ENCODE peak calls at places on chromosomes 6 and 20, in five cellular contexts. C is A549, L is K562, R is GM12878, H is HepG2. J is an unnamed sample.

GRCh38 chr6:123777554-123777953 is 26.1 kb upstream of the NKAIN2 start:
- DNase-seq in C (no peak), L (no peak), R (no peak), H (no peak), J (no peak)

GRCh38 chr6:134317471-134318131 is at the start of gene SGK1:
- DNase-seq in C (no peak), L (no peak), R (no peak), H (no peak), J (peak)

GRCh38 chr20:34195355-34195754 is 45.9 kb upstream of the ASIP start:
- DNase-seq in C (no peak), L (no peak), R (no peak), H (no peak), J (no peak)

GRCh38 chr6:3195695-3196497 is 31.6 kb downstream of the TUBB2B start:
- DNase-seq in C (peak), L (peak), R (no peak), H (peak), J (peak)

GRCh38 chr6:136365781-136366354 is 76.2 kb upstream of the BCLAF1 start:
- DNase-seq in C (no peak), L (no peak), R (no peak), H (no peak), J (no peak)

GRCh38 chr6:94988701-94989100 is 588.6 kb upstream of the MANEA start:
- DNase-seq in C (no peak), L (no peak), R (no peak), H (no peak), J (no peak)

GRCh38 chr6:148745926-148746325 is 904 bp upstream of the UST start:
- DNase-seq in C (no peak), L (no peak), R (no peak), H (no peak), J (no peak)

GRCh38 chr6:152698692-152699091 is 995 bp downstream of the MYCT1 start:
- DNase-seq in C (no peak), L (no peak), R (no peak), H (no peak), J (no peak)

GRCh38 chr6:156886409-156886808 is 109.2 kb downstream of the ARID1B start:
- DNase-seq in C (no peak), L (no peak), R (no peak), H (no peak), J (no peak)

GRCh38 chr6:11218827-11219826 is 13.3 kb downstream of the NEDD9 start:
- DNase-seq in C (peak), L (no peak), R (no peak), H (peak), J (no peak)

GRCh38 chr20:58753267-58753928 is 60.8 kb downstream of the NPEPL1 start:
- DNase-seq in C (no peak), L (no peak), R (no peak), H (no peak), J (peak)

GRCh38 chr6:107811591-107812218 is 12.4 kb downstream of the SCML4 start:
- DNase-seq in C (peak), L (no peak), R (no peak), H (no peak), J (no peak)

GRCh38 chr6:165668951-165669350 is 5.9 kb upstream of the PDE10A start:
- DNase-seq in C (no peak), L (no peak), R (no peak), H (no peak), J (no peak)

GRCh38 chr20:33664762-33665144 is 2.0 kb upstream of the ACTL10 start:
- DNase-seq in C (no peak), L (no peak), R (no peak), H (no peak), J (no peak)

GRCh38 chr6:42782689-42783176 is 881 bp downstream of the BICRAL start:
- DNase-seq in C (peak), L (peak), R (no peak), H (peak), J (peak)

GRCh38 chr6:125846292-125847024 is 55.7 kb downstream of the NCOA7 start:
- DNase-seq in C (no peak), L (no peak), R (no peak), H (peak), J (no peak)

GRCh38 chr20:48787861-48788375 is 39.9 kb downstream of the PREX1 start:
- DNase-seq in C (peak), L (no peak), R (no peak), H (peak), J (no peak)

GRCh38 chr6:41747256-41748101 is at the start of gene PGC:
- DNase-seq in C (no peak), L (peak), R (no peak), H (peak), J (no peak)

GRCh38 chr6:14079433-14079832 is 38.1 kb upstream of the CD83 start:
- DNase-seq in C (no peak), L (no peak), R (no peak), H (no peak), J (no peak)

GRCh38 chr6:157667211-157668033 is 155.6 kb upstream of the SNX9 start:
- DNase-seq in C (peak), L (peak), R (peak), H (peak), J (peak)

GRCh38 chr20:24497851-24498250 is 28.4 kb downstream of the SYNDIG1 start:
- DNase-seq in C (no peak), L (no peak), R (no peak), H (peak), J (no peak)

GRCh38 chr6:45607818-45608217 is 230.1 kb upstream of the SUPT3H start:
- DNase-seq in C (no peak), L (no peak), R (no peak), H (no peak), J (no peak)

GRCh38 chr6:4322134-4322845 is 186.9 kb upstream of the ECI2 start:
- DNase-seq in C (no peak), L (no peak), R (no peak), H (no peak), J (no peak)

GRCh38 chr6:112691289-112691688 is 344.2 kb downstream of the RFPL4B start:
- DNase-seq in C (peak), L (no peak), R (no peak), H (no peak), J (no peak)

GRCh38 chr20:60695223-60695622 is 556.8 kb upstream of the CDH4 start:
- DNase-seq in C (no peak), L (no peak), R (no peak), H (no peak), J (no peak)

GRCh38 chr20:48456361-48457184 is 371.2 kb downstream of the PREX1 start:
- DNase-seq in C (no peak), L (no peak), R (peak), H (no peak), J (no peak)

GRCh38 chr20:14821251-14821650 is 483.8 kb upstream of the FLRT3 start:
- DNase-seq in C (no peak), L (no peak), R (no peak), H (no peak), J (no peak)

GRCh38 chr20:58293453-58293852 is 16.1 kb upstream of the RAB22A start:
- DNase-seq in C (no peak), L (peak), R (no peak), H (peak), J (peak)

GRCh38 chr6:112939543-112939942 is 592.4 kb downstream of the RFPL4B start:
- DNase-seq in C (no peak), L (no peak), R (no peak), H (no peak), J (no peak)

GRCh38 chr6:130136803-130137202 is 85.9 kb downstream of the SAMD3 start:
- DNase-seq in C (no peak), L (no peak), R (no peak), H (no peak), J (no peak)

GRCh38 chr20:61931476-61932198 is 134.0 kb downstream of the TAF4 start:
- DNase-seq in C (no peak), L (no peak), R (no peak), H (no peak), J (no peak)
- TF ChIP-seq JUNB in C (no peak), L (no peak), R (no peak), H (no peak), J (no peak)

GRCh38 chr20:17959257-17959627 is 9.4 kb downstream of the SNX5 start:
- DNase-seq in C (no peak), L (no peak), R (no peak), H (no peak), J (no peak)
- H3K4me2 ChIP-seq in C (peak), L (peak), R (peak), H (peak), J (peak)

GRCh38 chr20:21505161-21505809 is 8.6 kb downstream of the NKX2-2 start:
- DNase-seq in C (peak), L (peak), R (no peak), H (peak), J (peak)
- TF ChIP-seq JUNB in C (no peak), L (no peak), R (no peak), H (no peak), J (no peak)

GRCh38 chr6:30881392-30881986 is 2.8 kb upstream of the DDR1 start:
- DNase-seq in C (no peak), L (no peak), R (no peak), H (no peak), J (no peak)

GRCh38 chr6:30883476-30883742 is 910 bp upstream of the DDR1 start:
- DNase-seq in C (no peak), L (no peak), R (no peak), H (no peak), J (no peak)

GRCh38 chr6:30883743-30884520 is at the start of gene DDR1:
- DNase-seq in C (peak), L (peak), R (no peak), H (peak), J (peak)

GRCh38 chr6:30881987-30882763 is 2.1 kb upstream of the DDR1 start:
- DNase-seq in C (no peak), L (no peak), R (no peak), H (no peak), J (peak)

GRCh38 chr6:30882764-30883475 is 1.4 kb upstream of the DDR1 start:
- DNase-seq in C (peak), L (peak), R (peak), H (no peak), J (peak)
- H3K4me2 ChIP-seq in C (peak), L (peak), R (peak), H (peak), J (peak)

GRCh38 chr6:16394651-16395050 is 156.3 kb downstream of the GMPR start:
- DNase-seq in C (no peak), L (no peak), R (no peak), H (no peak), J (no peak)

GRCh38 chr6:16389642-16390041 is 151.3 kb downstream of the GMPR start:
- DNase-seq in C (no peak), L (no peak), R (no peak), H (no peak), J (no peak)

GRCh38 chr6:16391451-16391912 is 153.1 kb downstream of the GMPR start:
- DNase-seq in C (no peak), L (no peak), R (no peak), H (no peak), J (no peak)

GRCh38 chr6:16393326-16393725 is 154.9 kb downstream of the GMPR start:
- DNase-seq in C (no peak), L (no peak), R (no peak), H (no peak), J (no peak)

GRCh38 chr6:16392010-16392409 is 153.6 kb downstream of the GMPR start:
- DNase-seq in C (no peak), L (no peak), R (no peak), H (no peak), J (no peak)
- TF ChIP-seq JUNB in C (no peak), L (no peak), R (no peak), H (no peak), J (no peak)

J was measured in GM23338.